ENCODE peak calls at places on chromosomes 4 and X, in five cellular contexts. One of them, this sample, is unnamed.

GRCh38 chrX:29841750-29842149 is 373.6 kb upstream of the MAGEB2 start:
- DNase-seq in endothelial cell of umbilical vein: peak; percentile 3
- DNase-seq in DND-41: no peak
- DNase-seq in stomach: no peak
- DNase-seq in CD8-positive, alpha-beta memory T cell: no peak
- DNase-seq in this sample: no peak

GRCh38 chr4:108592674-108592986 is 27.7 kb upstream of the RPL34 start:
- DNase-seq in endothelial cell of umbilical vein: peak; percentile 24
- DNase-seq in DND-41: no peak
- DNase-seq in stomach: no peak
- DNase-seq in CD8-positive, alpha-beta memory T cell: no peak
- DNase-seq in this sample: no peak

GRCh38 chr4:95544433-95545103 is 4.2 kb downstream of the UNC5C start:
- DNase-seq in endothelial cell of umbilical vein: no peak
- DNase-seq in DND-41: no peak
- DNase-seq in stomach: no peak
- DNase-seq in CD8-positive, alpha-beta memory T cell: no peak
- DNase-seq in this sample: no peak

GRCh38 chr4:13980317-13980716 is 352.8 kb upstream of the BOD1L1 start:
- DNase-seq in endothelial cell of umbilical vein: no peak
- DNase-seq in DND-41: no peak
- DNase-seq in stomach: no peak
- DNase-seq in CD8-positive, alpha-beta memory T cell: no peak
- DNase-seq in this sample: no peak

GRCh38 chr4:48196758-48197504 is 62.9 kb upstream of the TXK start:
- DNase-seq in endothelial cell of umbilical vein: no peak
- DNase-seq in DND-41: no peak
- DNase-seq in stomach: no peak
- DNase-seq in CD8-positive, alpha-beta memory T cell: no peak
- DNase-seq in this sample: no peak

GRCh38 chr4:153218961-153219360 is 14.7 kb downstream of the TRIM2 start:
- DNase-seq in endothelial cell of umbilical vein: no peak
- DNase-seq in DND-41: no peak
- DNase-seq in stomach: no peak
- DNase-seq in CD8-positive, alpha-beta memory T cell: no peak
- DNase-seq in this sample: no peak

GRCh38 chr4:129738175-129738574 is 642.2 kb downstream of the C4orf33 start:
- DNase-seq in endothelial cell of umbilical vein: no peak
- DNase-seq in DND-41: no peak
- DNase-seq in stomach: no peak
- DNase-seq in CD8-positive, alpha-beta memory T cell: no peak
- DNase-seq in this sample: no peak

GRCh38 chrX:130654409-130654970 is 248.5 kb downstream of the ENOX2 start:
- DNase-seq in endothelial cell of umbilical vein: no peak
- DNase-seq in DND-41: no peak
- DNase-seq in stomach: no peak
- DNase-seq in CD8-positive, alpha-beta memory T cell: no peak
- DNase-seq in this sample: no peak

GRCh38 chr4:126405369-126405982 is 1090.7 kb downstream of the FAT4 start:
- DNase-seq in endothelial cell of umbilical vein: peak; percentile 26
- DNase-seq in DND-41: no peak
- DNase-seq in stomach: no peak
- DNase-seq in CD8-positive, alpha-beta memory T cell: no peak
- DNase-seq in this sample: no peak

GRCh38 chrX:18026171-18026570 is 165.1 kb upstream of the RAI2 start:
- DNase-seq in endothelial cell of umbilical vein: no peak
- DNase-seq in DND-41: no peak
- DNase-seq in stomach: no peak
- DNase-seq in CD8-positive, alpha-beta memory T cell: no peak
- DNase-seq in this sample: no peak

GRCh38 chr4:175412744-175413143 is 399.3 kb downstream of the GPM6A start:
- DNase-seq in endothelial cell of umbilical vein: no peak
- DNase-seq in DND-41: no peak
- DNase-seq in stomach: no peak
- DNase-seq in CD8-positive, alpha-beta memory T cell: no peak
- DNase-seq in this sample: no peak

GRCh38 chr4:70601422-70602039 is 9.5 kb downstream of the AMBN start:
- DNase-seq in endothelial cell of umbilical vein: peak; percentile 56
- DNase-seq in DND-41: peak; percentile 82
- DNase-seq in stomach: peak; percentile 53
- DNase-seq in CD8-positive, alpha-beta memory T cell: peak; percentile 77
- DNase-seq in this sample: peak; percentile 65

GRCh38 chr4:6733358-6734164 is 17.6 kb downstream of the BLOC1S4 start:
- DNase-seq in endothelial cell of umbilical vein: no peak
- DNase-seq in DND-41: no peak
- DNase-seq in stomach: no peak
- DNase-seq in CD8-positive, alpha-beta memory T cell: no peak
- DNase-seq in this sample: no peak

GRCh38 chr4:152956650-152957436 is 20.7 kb downstream of the FHDC1 start:
- DNase-seq in endothelial cell of umbilical vein: peak; percentile 19
- DNase-seq in DND-41: no peak
- DNase-seq in stomach: peak; percentile 46
- DNase-seq in CD8-positive, alpha-beta memory T cell: no peak
- DNase-seq in this sample: no peak

GRCh38 chr4:78551420-78552351 is at the start of gene ANXA3:
- DNase-seq in endothelial cell of umbilical vein: peak; percentile 39
- DNase-seq in DND-41: no peak
- DNase-seq in stomach: peak; percentile 74
- DNase-seq in CD8-positive, alpha-beta memory T cell: no peak
- DNase-seq in this sample: no peak

GRCh38 chrX:103687073-103687695 is 685 bp upstream of the MORF4L2 start:
- DNase-seq in endothelial cell of umbilical vein: no peak
- DNase-seq in DND-41: peak; percentile 84
- DNase-seq in stomach: peak; percentile 89
- DNase-seq in CD8-positive, alpha-beta memory T cell: peak; percentile 93
- DNase-seq in this sample: peak; percentile 86

GRCh38 chr4:165537028-165537648 is 158.3 kb downstream of the CPE start:
- DNase-seq in endothelial cell of umbilical vein: peak; percentile 83
- DNase-seq in DND-41: no peak
- DNase-seq in stomach: no peak
- DNase-seq in CD8-positive, alpha-beta memory T cell: no peak
- DNase-seq in this sample: peak; percentile 10

GRCh38 chr4:140996757-140997156 is 136.5 kb downstream of the RNF150 start:
- DNase-seq in endothelial cell of umbilical vein: no peak
- DNase-seq in DND-41: no peak
- DNase-seq in stomach: no peak
- DNase-seq in CD8-positive, alpha-beta memory T cell: no peak
- DNase-seq in this sample: no peak

DNA sequence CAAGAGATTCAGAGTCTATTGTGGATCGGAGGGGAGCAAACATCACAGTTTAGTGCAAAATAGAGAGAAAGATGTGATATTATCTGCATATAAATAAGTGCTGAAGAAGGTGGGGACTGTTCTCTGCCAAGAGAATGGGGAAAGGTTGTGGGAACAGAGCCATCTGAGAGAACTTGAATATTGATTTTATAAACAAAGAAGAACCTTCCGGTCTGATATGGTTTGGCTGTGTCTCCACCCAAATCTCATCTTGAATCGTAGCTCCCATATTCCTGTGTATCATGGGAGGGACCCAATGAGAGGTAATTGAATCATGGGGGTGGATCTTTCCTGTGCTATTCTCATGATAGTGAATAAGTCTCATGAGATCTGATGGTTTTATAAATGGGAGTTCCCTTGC is 30.1 kb downstream of the CXCL1 start:
- DNase-seq in endothelial cell of umbilical vein: no peak
- DNase-seq in DND-41: no peak
- DNase-seq in stomach: no peak
- DNase-seq in CD8-positive, alpha-beta memory T cell: no peak
- DNase-seq in this sample: no peak
- H3K27ac ChIP-seq in endothelial cell of umbilical vein: no peak overlapping the region
- H3K27ac ChIP-seq in DND-41: no peak overlapping the region
- H3K27ac ChIP-seq in stomach: no peak overlapping the region
- H3K27ac ChIP-seq in CD8-positive, alpha-beta memory T cell: no peak overlapping the region
- H3K27ac ChIP-seq in this sample: no peak overlapping the region

DNA sequence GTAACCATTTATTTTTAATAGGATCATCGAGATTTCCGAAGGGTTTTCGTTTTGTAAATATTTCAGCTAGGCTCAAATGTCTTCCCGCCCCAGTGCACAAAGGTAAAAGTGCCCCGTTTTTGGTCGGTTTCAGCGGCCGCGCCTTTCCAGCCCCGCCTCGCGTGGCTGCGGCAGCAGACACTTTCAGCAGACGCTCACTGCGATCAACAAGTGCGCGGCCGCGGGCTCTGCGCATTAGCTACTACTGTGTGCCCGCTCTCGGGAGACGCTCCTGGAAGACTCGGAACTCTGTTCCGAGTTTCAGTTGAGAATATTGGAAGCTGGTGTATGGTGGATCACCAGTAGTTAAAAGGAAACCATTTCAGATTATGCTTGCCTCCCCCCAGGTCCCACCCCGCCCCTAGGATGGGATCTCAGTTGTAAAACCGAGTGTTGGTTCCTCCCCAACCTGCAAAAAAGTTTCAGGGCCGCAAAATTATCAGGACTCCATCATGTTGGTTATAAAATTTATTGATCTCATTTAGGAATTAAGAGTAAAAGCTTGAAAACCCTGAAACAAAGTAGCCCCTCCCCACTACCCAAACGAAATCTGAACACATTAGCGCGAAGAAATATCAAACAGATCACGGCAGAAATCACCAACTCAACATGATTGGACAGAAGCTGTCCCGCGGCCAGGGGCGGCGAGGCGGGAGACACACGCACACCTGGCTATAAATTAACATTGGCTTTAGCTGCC is 2.2 kb downstream of the SOX3 start:
- DNase-seq in endothelial cell of umbilical vein: no peak
- DNase-seq in DND-41: no peak
- DNase-seq in stomach: no peak
- DNase-seq in CD8-positive, alpha-beta memory T cell: no peak
- DNase-seq in this sample: no peak
- H3K27me3 ChIP-seq in endothelial cell of umbilical vein: peaks cover 42% of the 10 kb centered on the region
- H3K27me3 ChIP-seq in DND-41: no peaks in the 10 kb centered on the region
- H3K27me3 ChIP-seq in stomach: peaks cover 79% of the 10 kb centered on the region
- H3K27me3 ChIP-seq in CD8-positive, alpha-beta memory T cell: no peaks in the 10 kb centered on the region
- H3K27me3 ChIP-seq in this sample: no peaks in the 10 kb centered on the region

DNA sequence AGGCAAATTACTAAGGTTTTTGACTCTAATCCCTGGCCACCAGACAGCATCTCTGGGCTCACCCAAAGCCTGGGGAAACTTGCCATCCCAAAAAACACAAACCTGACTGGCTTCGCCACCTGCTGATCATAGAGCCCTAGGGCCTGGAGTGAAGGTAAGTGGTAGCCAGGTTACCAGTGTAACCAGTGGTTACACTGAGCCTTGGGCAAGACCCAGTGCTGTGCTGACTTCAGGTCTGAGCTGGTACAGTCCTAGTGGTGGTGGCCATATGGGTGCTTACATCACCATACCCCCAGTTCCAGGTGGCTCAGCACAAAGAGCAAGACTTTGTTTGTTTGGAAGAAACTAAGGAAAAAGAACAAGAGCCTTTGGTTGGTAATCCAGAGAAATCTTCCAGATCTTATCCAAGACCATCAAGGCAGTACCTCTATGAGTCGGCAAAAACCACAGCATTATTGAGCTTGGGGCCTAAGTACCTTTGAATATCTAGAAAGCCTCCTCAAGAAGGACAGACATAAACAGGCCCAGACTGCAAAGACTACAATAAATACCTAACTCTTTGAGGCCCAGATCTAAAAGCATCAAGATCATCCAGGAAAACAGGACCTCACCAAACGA is 13.7 kb downstream of the MED14 start:
- DNase-seq in endothelial cell of umbilical vein: no peak
- DNase-seq in DND-41: no peak
- DNase-seq in stomach: no peak
- DNase-seq in CD8-positive, alpha-beta memory T cell: no peak
- DNase-seq in this sample: no peak
- H3K27ac ChIP-seq in endothelial cell of umbilical vein: no peak overlapping the region
- H3K27ac ChIP-seq in DND-41: no peak overlapping the region
- H3K27ac ChIP-seq in stomach: no peak overlapping the region
- H3K27ac ChIP-seq in CD8-positive, alpha-beta memory T cell: no peak overlapping the region
- H3K27ac ChIP-seq in this sample: peak overlapping the region; percentile 14

DNA sequence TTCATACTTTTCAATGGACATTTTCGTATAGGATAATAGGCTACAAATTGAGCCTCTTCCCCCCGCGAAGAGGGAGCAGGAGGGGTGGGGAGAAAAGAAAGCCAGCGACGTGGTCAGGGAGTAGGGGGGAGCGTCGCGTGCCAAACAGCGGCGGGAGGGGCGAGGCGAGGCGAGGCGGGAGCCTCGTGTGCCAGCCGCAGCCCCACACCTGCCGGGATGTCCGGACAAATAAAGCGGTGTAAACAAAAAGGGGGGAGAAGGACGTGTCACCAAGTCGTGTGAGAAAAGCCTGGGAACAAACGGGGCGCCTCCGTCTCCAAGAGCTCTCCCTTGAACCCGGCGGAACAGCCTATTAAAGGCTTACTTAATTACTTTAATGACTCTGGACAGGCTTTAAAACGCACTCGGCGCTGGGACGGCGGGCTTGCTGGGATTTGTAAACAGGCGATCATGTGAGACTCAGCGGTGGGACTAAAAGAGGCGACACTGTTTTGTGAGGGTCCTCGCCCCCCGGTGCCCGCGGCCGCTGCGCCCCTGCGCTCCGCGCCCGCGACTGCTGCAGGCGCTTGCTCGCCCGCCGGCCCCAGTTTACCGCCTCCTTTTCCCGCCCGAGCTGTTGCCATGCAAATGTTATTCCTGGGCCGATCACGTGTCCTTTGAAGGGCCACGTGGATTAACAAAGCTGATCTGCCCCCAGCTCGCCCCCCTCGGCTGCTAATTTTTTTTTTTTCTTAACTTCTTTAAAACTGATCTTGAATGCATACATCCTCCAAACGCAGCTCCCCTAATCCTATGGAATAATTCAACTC is at the start of gene HELT:
- DNase-seq in endothelial cell of umbilical vein: no peak
- DNase-seq in DND-41: no peak
- DNase-seq in stomach: no peak
- DNase-seq in CD8-positive, alpha-beta memory T cell: no peak
- DNase-seq in this sample: no peak
- H3K27me3 ChIP-seq in endothelial cell of umbilical vein: peaks cover 85% of the 10 kb centered on the region
- H3K27me3 ChIP-seq in DND-41: no peaks in the 10 kb centered on the region
- H3K27me3 ChIP-seq in stomach: peaks cover 77% of the 10 kb centered on the region
- H3K27me3 ChIP-seq in CD8-positive, alpha-beta memory T cell: peaks cover 15% of the 10 kb centered on the region
- H3K27me3 ChIP-seq in this sample: no peaks in the 10 kb centered on the region

DNA sequence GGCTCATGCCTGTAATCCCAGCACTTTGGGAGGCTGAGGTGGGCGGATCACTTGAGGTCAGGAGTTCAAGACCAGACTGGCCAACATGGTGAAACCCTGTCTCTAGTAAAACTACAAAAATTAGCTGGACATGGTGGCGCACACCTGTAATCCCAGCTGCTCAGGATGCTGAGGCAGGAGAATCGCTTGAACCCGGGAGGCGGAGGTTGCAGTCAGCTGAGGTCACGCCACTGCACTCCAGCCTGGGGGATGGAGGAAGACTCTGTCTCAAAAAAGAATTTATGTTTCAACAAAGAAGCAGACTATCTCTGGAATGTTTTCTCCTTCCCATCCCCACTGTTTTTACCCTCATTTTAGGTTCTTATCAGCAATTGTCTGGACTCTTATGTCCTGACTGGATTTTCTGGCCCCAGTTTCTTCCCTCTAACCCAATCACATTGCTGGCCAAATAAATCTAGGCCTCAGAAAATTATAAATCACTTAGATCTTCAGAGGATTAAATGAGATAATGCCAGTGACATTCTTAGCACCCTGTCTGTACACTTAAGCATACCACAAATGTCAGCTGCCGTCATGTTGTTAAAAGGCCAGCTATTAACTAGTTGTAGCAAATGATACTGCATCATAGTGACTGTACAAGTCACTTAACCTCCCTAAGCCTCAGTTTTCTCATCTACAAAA is 44.9 kb upstream of the PRSS48 start:
- DNase-seq in endothelial cell of umbilical vein: no peak
- DNase-seq in DND-41: no peak
- DNase-seq in stomach: no peak
- DNase-seq in CD8-positive, alpha-beta memory T cell: no peak
- DNase-seq in this sample: no peak
- H3K27ac ChIP-seq in endothelial cell of umbilical vein: no peak overlapping the region
- H3K27ac ChIP-seq in DND-41: no peak overlapping the region
- H3K27ac ChIP-seq in stomach: no peak overlapping the region
- H3K27ac ChIP-seq in CD8-positive, alpha-beta memory T cell: no peak overlapping the region
- H3K27ac ChIP-seq in this sample: no peak overlapping the region